ENCODE peak calls at places on chromosomes 3 and 15, in four cellular contexts. One of them, this sample, is unnamed.

GRCh38 chr3:29695201-29695904 is 414.5 kb downstream of the RBMS3 start:
- DNase-seq in foreskin fibroblast: peak
- DNase-seq in B cell: no peak
- DNase-seq in H9: no peak
- DNase-seq in this sample: no peak

GRCh38 chr3:64259646-64260045 is 34.4 kb upstream of the PRICKLE2 start:
- DNase-seq in H9: no peak
- DNase-seq in B cell: no peak
- DNase-seq in foreskin fibroblast: peak
- DNase-seq in this sample: no peak

GRCh38 chr15:75809986-75810750 is 33.1 kb upstream of the UBE2Q2 start:
- DNase-seq in B cell: peak
- DNase-seq in H9: peak
- DNase-seq in foreskin fibroblast: peak
- DNase-seq in this sample: no peak

GRCh38 chr3:12967751-12968209 is 105.4 kb downstream of the IQSEC1 start:
- DNase-seq in H9: peak
- DNase-seq in B cell: peak
- DNase-seq in foreskin fibroblast: peak
- DNase-seq in this sample: peak

GRCh38 chr15:78301813-78302212 is 2.4 kb upstream of the SKIC8 start:
- DNase-seq in B cell: no peak
- DNase-seq in foreskin fibroblast: peak
- DNase-seq in H9: no peak
- DNase-seq in this sample: no peak

GRCh38 chr3:12993022-12993622 is 80.1 kb downstream of the IQSEC1 start:
- DNase-seq in H9: peak
- DNase-seq in B cell: no peak
- DNase-seq in foreskin fibroblast: peak
- DNase-seq in this sample: no peak

GRCh38 chr15:99110093-99110492 is 5.2 kb downstream of the SYNM start:
- DNase-seq in B cell: no peak
- DNase-seq in foreskin fibroblast: no peak
- DNase-seq in H9: no peak
- DNase-seq in this sample: no peak

GRCh38 chr3:139118835-139119234 is 74.1 kb upstream of the PRR23C start:
- DNase-seq in foreskin fibroblast: no peak
- DNase-seq in H9: no peak
- DNase-seq in B cell: no peak
- DNase-seq in this sample: no peak

GRCh38 chr15:92810418-92811138 is 89.5 kb upstream of the CHD2 start:
- DNase-seq in H9: no peak
- DNase-seq in foreskin fibroblast: peak
- DNase-seq in B cell: no peak
- DNase-seq in this sample: no peak

DNA sequence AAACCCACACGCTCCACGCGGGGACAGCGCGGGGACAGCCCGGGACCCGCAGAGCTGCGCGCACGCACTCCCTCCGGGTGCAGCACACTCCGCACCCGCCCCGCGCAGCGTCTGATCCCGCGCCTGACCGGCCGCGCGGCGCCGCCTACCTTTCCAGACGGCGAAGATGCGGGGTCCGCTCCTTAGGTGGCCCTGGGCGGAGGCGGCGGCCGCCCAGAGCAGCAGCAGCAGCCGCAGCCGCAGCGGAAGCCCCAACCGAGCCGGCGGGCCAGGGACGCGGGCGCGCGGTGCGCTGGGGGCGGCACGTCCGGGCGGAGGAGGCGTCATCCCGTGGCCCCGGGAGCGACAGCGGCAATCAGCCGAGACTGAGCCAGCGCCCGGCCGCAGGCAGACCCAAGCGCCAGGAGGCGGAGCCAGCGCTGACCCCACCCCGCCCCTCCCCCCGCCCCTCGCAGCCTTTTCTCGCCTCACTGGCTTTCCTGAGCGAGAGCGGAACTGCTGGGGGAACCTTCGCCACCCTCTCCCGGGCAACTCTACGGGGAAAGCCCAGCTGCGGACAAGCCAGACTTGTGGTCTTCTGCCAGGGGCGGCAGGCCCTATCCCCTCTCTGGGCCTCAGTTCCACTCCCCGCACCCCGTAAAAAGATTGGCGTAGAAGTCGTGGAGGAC is at the start of gene SEMA7A:
- DNase-seq in B cell: peak
- DNase-seq in foreskin fibroblast: peak
- DNase-seq in H9: peak
- DNase-seq in this sample: peak
- TF ChIP-seq CTCF in B cell: no peak
- TF ChIP-seq CTCF in foreskin fibroblast: no peak
- TF ChIP-seq CTCF in H9: no peak
- TF ChIP-seq CTCF in this sample: no peak

GRCh38 chr3:109018828-109019227 is 65.1 kb upstream of the GUCA1C start:
- DNase-seq in B cell: no peak
- DNase-seq in foreskin fibroblast: no peak
- DNase-seq in H9: peak
- DNase-seq in this sample: no peak
- TF ChIP-seq CTCF in B cell: no peak
- TF ChIP-seq CTCF in foreskin fibroblast: no peak
- TF ChIP-seq CTCF in H9: peak
- TF ChIP-seq CTCF in this sample: no peak

DNA sequence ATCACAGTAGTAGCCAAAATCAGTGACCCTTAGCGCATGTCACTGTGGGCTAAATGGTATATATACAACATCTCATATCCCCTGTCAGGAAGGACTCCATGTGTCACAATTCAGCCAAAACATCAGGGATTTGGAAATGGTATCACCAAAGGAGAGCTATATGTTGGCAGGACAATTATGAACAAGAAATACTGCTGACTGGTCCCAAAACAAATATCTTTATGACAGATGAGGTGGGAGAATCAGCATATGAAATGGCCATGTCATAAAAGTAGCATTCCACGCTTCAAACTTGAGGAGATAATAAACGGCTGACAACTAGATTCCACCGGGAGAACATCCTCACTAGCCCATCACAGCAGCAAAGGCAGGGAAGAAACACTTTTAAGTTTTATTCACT is 158.4 kb downstream of the MAGI1 start:
- DNase-seq in foreskin fibroblast: no peak
- DNase-seq in B cell: no peak
- DNase-seq in H9: no peak
- DNase-seq in this sample: no peak
- TF ChIP-seq CTCF in foreskin fibroblast: no peak
- TF ChIP-seq CTCF in B cell: no peak
- TF ChIP-seq CTCF in H9: no peak
- TF ChIP-seq CTCF in this sample: no peak

DNA sequence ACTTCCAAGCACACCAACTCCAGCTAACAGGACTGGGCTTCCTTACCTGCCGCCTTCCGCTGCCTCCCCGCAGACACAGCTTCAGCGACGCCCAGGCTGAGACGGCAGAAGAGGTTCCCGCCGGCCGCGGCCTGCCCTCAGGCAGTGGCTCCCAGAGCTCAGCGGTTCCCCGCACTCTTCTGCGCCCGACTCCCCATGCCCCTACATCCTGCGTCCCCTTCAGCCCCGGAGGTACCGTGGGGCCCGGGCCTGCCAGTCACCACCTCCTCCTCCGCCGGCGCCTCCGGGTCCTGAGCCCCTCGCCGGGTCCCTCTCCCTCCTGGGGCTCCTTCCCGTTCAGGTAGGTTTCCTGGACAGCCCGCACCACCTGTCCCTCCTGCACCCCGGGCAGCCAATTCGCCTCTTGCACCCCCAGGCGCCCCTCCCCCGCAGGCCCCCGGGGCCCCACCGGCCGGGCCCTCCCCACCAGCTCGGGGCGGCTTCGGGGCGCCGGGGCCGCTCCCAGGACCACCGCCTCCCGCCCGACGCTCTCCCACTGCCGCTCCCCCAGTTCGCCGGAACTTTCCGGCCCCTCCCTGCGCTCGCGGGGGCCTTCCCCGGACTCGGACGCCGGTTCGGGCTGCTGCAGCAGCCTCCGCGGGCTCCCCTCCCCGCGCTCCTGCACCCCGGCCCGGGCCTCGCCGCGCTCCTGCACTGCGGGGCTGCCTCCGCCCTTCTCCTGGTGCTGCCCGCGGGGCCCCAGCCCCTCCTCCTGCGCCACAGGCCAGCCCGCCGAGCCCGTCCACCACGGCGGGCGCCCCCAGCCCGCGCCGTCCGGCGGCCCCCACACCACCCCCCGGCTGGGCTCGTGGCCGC is at the start of gene TNK2:
- DNase-seq in foreskin fibroblast: peak
- DNase-seq in H9: peak
- DNase-seq in B cell: peak
- DNase-seq in this sample: no peak
- TF ChIP-seq CTCF in foreskin fibroblast: no peak
- TF ChIP-seq CTCF in H9: no peak
- TF ChIP-seq CTCF in B cell: no peak
- TF ChIP-seq CTCF in this sample: no peak

GRCh38 chr15:46567968-46568367 is 933.1 kb downstream of the SQOR start:
- DNase-seq in foreskin fibroblast: no peak
- DNase-seq in B cell: no peak
- DNase-seq in H9: no peak
- DNase-seq in this sample: no peak
- TF ChIP-seq CTCF in foreskin fibroblast: no peak
- TF ChIP-seq CTCF in B cell: no peak
- TF ChIP-seq CTCF in H9: no peak
- TF ChIP-seq CTCF in this sample: no peak

GRCh38 chr3:124786491-124787241 is 56.4 kb downstream of the UMPS start:
- DNase-seq in foreskin fibroblast: peak
- DNase-seq in H9: no peak
- DNase-seq in B cell: no peak
- DNase-seq in this sample: no peak
- TF ChIP-seq CTCF in foreskin fibroblast: peak
- TF ChIP-seq CTCF in H9: peak
- TF ChIP-seq CTCF in B cell: no peak
- TF ChIP-seq CTCF in this sample: no peak

GRCh38 chr15:71784719-71785118 is 25.6 kb upstream of the NR2E3 start:
- DNase-seq in foreskin fibroblast: no peak
- DNase-seq in H9: no peak
- DNase-seq in B cell: no peak
- DNase-seq in this sample: peak
- TF ChIP-seq CTCF in foreskin fibroblast: peak
- TF ChIP-seq CTCF in H9: peak
- TF ChIP-seq CTCF in B cell: peak
- TF ChIP-seq CTCF in this sample: peak

DNA sequence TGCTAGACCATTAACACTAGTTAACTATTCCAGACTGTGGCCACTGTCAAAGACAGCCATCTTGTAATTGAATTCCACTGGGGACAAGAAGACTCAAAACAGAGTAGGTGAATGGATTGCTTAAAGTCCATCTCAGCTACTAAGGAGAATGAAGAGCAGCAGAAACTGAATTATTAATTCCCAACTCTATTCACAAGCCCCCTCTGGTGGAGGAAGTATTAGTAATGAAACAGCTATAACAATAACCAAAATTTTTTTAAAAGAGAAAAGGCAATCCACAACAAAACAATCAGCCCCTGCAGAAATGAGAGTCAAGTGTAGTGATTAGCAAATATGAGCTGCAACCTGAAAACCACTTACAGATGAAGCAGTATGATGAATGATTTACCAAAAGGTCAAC is 302.8 kb downstream of the FHIT start:
- DNase-seq in B cell: no peak
- DNase-seq in foreskin fibroblast: peak
- DNase-seq in H9: no peak
- DNase-seq in this sample: no peak
- TF ChIP-seq CTCF in B cell: no peak
- TF ChIP-seq CTCF in foreskin fibroblast: peak
- TF ChIP-seq CTCF in H9: peak
- TF ChIP-seq CTCF in this sample: peak

This sample was measured in endothelial cell.